ENCODE peak calls at places on chromosomes 3 and 15, in four cellular contexts. One of them, this sample, is unnamed. For H3K4me1, the result is how much of the 10 kb centered on the place peaks cover.

GRCh38 chr3:196207833-196208607 is 3.2 kb downstream of the ZDHHC19 start:
- DNase-seq in CD8-positive, alpha-beta memory T cell: peak
- DNase-seq in cardiac muscle cell: peak
- DNase-seq in right atrium auricular region: no peak
- DNase-seq in this sample: peak

GRCh38 chr3:20462226-20462625 is 276.2 kb upstream of the SGO1 start:
- DNase-seq in CD8-positive, alpha-beta memory T cell: no peak
- DNase-seq in right atrium auricular region: no peak
- DNase-seq in cardiac muscle cell: peak
- DNase-seq in this sample: no peak

GRCh38 chr3:8624612-8625011 is 20.0 kb downstream of the SSUH2 start:
- DNase-seq in cardiac muscle cell: no peak
- DNase-seq in right atrium auricular region: no peak
- DNase-seq in CD8-positive, alpha-beta memory T cell: no peak
- DNase-seq in this sample: no peak

GRCh38 chr3:114487502-114487901 is 193.7 kb downstream of the TIGIT start:
- DNase-seq in CD8-positive, alpha-beta memory T cell: no peak
- DNase-seq in cardiac muscle cell: no peak
- DNase-seq in right atrium auricular region: no peak
- DNase-seq in this sample: no peak

GRCh38 chr3:140924097-140924873 is 17.4 kb upstream of the SLC25A36 start:
- DNase-seq in cardiac muscle cell: no peak
- DNase-seq in right atrium auricular region: peak
- DNase-seq in CD8-positive, alpha-beta memory T cell: no peak
- DNase-seq in this sample: no peak

GRCh38 chr3:44342191-44342790 is 3.7 kb downstream of the TCAIM start:
- DNase-seq in right atrium auricular region: no peak
- DNase-seq in cardiac muscle cell: peak
- DNase-seq in CD8-positive, alpha-beta memory T cell: no peak
- DNase-seq in this sample: no peak

GRCh38 chr15:20106026-20106425 is 435.6 kb downstream of the GOLGA6L6 start:
- DNase-seq in cardiac muscle cell: no peak
- DNase-seq in CD8-positive, alpha-beta memory T cell: peak
- DNase-seq in right atrium auricular region: no peak
- DNase-seq in this sample: no peak

GRCh38 chr15:26844901-26845300 is 22.0 kb upstream of the GABRA5 start:
- DNase-seq in right atrium auricular region: no peak
- DNase-seq in cardiac muscle cell: no peak
- DNase-seq in CD8-positive, alpha-beta memory T cell: no peak
- DNase-seq in this sample: no peak

GRCh38 chr3:72756900-72757299 is 91.3 kb downstream of the SHQ1 start:
- DNase-seq in CD8-positive, alpha-beta memory T cell: peak
- DNase-seq in cardiac muscle cell: no peak
- DNase-seq in right atrium auricular region: no peak
- DNase-seq in this sample: peak

GRCh38 chr3:169764453-169765280 is at the start of gene TERC:
- DNase-seq in cardiac muscle cell: peak
- DNase-seq in CD8-positive, alpha-beta memory T cell: peak
- DNase-seq in right atrium auricular region: peak
- DNase-seq in this sample: peak

DNA sequence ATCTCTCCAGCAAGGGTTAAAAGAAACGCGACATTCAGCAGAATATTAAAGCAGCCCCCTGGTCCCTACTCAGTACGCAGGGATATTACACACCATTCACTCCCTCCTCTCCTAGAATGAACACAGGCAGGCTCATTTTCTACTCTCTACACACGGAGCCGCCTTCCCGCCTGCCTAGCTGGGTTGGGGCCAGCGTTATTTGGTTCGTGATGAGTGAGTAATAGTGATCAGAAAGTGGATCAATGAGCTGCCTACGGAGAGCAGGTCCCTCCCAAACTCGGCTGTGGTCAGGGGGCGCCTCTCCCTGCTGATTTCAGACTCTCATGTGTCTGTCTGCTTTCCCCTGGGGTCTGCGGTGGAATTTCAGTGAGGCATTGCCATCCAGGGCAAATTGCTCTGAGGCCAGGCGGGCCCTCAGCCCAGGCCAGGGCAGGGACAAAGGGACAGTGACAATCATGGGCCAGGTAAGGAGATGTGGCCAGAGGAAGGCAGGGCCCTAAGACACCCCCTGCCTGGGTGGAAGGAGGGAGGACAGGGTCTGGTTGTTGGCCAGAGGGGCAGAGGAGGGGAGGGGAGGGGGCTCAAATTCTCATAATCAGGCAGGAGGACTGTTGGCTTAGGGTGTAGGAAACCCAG is 2.9 kb downstream of the EPHB1 start:
- DNase-seq in cardiac muscle cell: no peak
- DNase-seq in CD8-positive, alpha-beta memory T cell: no peak
- DNase-seq in right atrium auricular region: no peak
- DNase-seq in this sample: no peak
- H3K4me3 ChIP-seq in cardiac muscle cell: no peak
- H3K4me3 ChIP-seq in CD8-positive, alpha-beta memory T cell: no peak
- H3K4me3 ChIP-seq in right atrium auricular region: no peak
- H3K4me3 ChIP-seq in this sample: no peak

GRCh38 chr3:15873415-15873814 is 75.6 kb upstream of the ANKRD28 start:
- DNase-seq in CD8-positive, alpha-beta memory T cell: no peak
- DNase-seq in cardiac muscle cell: no peak
- DNase-seq in right atrium auricular region: no peak
- DNase-seq in this sample: no peak
- H3K27ac ChIP-seq in CD8-positive, alpha-beta memory T cell: no peak
- H3K27ac ChIP-seq in cardiac muscle cell: no peak
- H3K27ac ChIP-seq in right atrium auricular region: no peak
- H3K27ac ChIP-seq in this sample: no peak

DNA sequence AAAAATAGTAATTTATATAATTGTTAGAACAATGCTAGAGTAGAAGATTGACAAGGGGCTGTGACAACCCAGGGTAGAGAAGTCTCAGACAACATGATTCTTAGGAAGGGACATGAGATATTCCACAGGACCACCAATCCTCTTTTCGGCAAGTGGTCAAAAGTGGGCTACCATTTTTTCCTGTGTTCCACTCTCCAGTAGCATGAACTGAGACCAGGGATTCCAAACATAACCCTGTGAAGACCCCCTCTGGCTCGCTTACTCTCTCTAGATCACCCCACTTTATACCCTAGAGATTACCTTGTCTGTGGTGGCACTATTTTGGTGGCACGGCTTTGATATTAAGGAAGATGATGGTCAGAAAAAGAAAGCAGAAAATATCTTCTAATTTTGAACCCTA is 960 bp downstream of the GCSAM start:
- DNase-seq in cardiac muscle cell: no peak
- DNase-seq in CD8-positive, alpha-beta memory T cell: no peak
- DNase-seq in right atrium auricular region: no peak
- DNase-seq in this sample: no peak
- H3K4me1 ChIP-seq in cardiac muscle cell: under half
- H3K4me1 ChIP-seq in CD8-positive, alpha-beta memory T cell: half or more
- H3K4me1 ChIP-seq in right atrium auricular region: under half
- H3K4me1 ChIP-seq in this sample: under half

GRCh38 chr3:99929409-99930139 is 111.9 kb downstream of the CMSS1 start:
- DNase-seq in cardiac muscle cell: peak
- DNase-seq in right atrium auricular region: no peak
- DNase-seq in CD8-positive, alpha-beta memory T cell: no peak
- DNase-seq in this sample: no peak
- H3K4me3 ChIP-seq in cardiac muscle cell: no peak
- H3K4me3 ChIP-seq in right atrium auricular region: no peak
- H3K4me3 ChIP-seq in CD8-positive, alpha-beta memory T cell: no peak
- H3K4me3 ChIP-seq in this sample: no peak

GRCh38 chr3:53242642-53243041 is 13.2 kb downstream of the TKT start:
- DNase-seq in CD8-positive, alpha-beta memory T cell: no peak
- DNase-seq in cardiac muscle cell: no peak
- DNase-seq in right atrium auricular region: no peak
- DNase-seq in this sample: no peak
- H3K27ac ChIP-seq in CD8-positive, alpha-beta memory T cell: no peak
- H3K27ac ChIP-seq in cardiac muscle cell: no peak
- H3K27ac ChIP-seq in right atrium auricular region: peak
- H3K27ac ChIP-seq in this sample: no peak

GRCh38 chr3:152195206-152195605 is 73.5 kb upstream of the MBNL1 start:
- DNase-seq in cardiac muscle cell: no peak
- DNase-seq in right atrium auricular region: no peak
- DNase-seq in CD8-positive, alpha-beta memory T cell: no peak
- DNase-seq in this sample: no peak

GRCh38 chr3:152192936-152193672 is 75.6 kb upstream of the MBNL1 start:
- DNase-seq in right atrium auricular region: no peak
- DNase-seq in CD8-positive, alpha-beta memory T cell: no peak
- DNase-seq in cardiac muscle cell: no peak
- DNase-seq in this sample: no peak

GRCh38 chr3:152192050-152192449 is 76.7 kb upstream of the MBNL1 start:
- DNase-seq in cardiac muscle cell: no peak
- DNase-seq in right atrium auricular region: no peak
- DNase-seq in CD8-positive, alpha-beta memory T cell: peak
- DNase-seq in this sample: peak

GRCh38 chr3:152196782-152197181 is 71.9 kb upstream of the MBNL1 start:
- DNase-seq in CD8-positive, alpha-beta memory T cell: no peak
- DNase-seq in cardiac muscle cell: no peak
- DNase-seq in right atrium auricular region: no peak
- DNase-seq in this sample: no peak

GRCh38 chr3:152193673-152194267 is 75.0 kb upstream of the MBNL1 start:
- DNase-seq in cardiac muscle cell: no peak
- DNase-seq in right atrium auricular region: no peak
- DNase-seq in CD8-positive, alpha-beta memory T cell: no peak
- DNase-seq in this sample: peak
- H3K4me1 ChIP-seq in cardiac muscle cell: under half
- H3K4me1 ChIP-seq in right atrium auricular region: under half
- H3K4me1 ChIP-seq in CD8-positive, alpha-beta memory T cell: half or more
- H3K4me1 ChIP-seq in this sample: under half

GRCh38 chr3:97764186-97765055 is at the start of gene ARL6:
- DNase-seq in right atrium auricular region: peak
- DNase-seq in CD8-positive, alpha-beta memory T cell: peak
- DNase-seq in cardiac muscle cell: peak
- DNase-seq in this sample: peak

GRCh38 chr3:97763586-97764148 is 891 bp upstream of the ARL6 start:
- DNase-seq in right atrium auricular region: no peak
- DNase-seq in CD8-positive, alpha-beta memory T cell: no peak
- DNase-seq in cardiac muscle cell: peak
- DNase-seq in this sample: no peak
- H3K4me3 ChIP-seq in right atrium auricular region: peak
- H3K4me3 ChIP-seq in CD8-positive, alpha-beta memory T cell: peak
- H3K4me3 ChIP-seq in cardiac muscle cell: peak
- H3K4me3 ChIP-seq in this sample: peak

DNA sequence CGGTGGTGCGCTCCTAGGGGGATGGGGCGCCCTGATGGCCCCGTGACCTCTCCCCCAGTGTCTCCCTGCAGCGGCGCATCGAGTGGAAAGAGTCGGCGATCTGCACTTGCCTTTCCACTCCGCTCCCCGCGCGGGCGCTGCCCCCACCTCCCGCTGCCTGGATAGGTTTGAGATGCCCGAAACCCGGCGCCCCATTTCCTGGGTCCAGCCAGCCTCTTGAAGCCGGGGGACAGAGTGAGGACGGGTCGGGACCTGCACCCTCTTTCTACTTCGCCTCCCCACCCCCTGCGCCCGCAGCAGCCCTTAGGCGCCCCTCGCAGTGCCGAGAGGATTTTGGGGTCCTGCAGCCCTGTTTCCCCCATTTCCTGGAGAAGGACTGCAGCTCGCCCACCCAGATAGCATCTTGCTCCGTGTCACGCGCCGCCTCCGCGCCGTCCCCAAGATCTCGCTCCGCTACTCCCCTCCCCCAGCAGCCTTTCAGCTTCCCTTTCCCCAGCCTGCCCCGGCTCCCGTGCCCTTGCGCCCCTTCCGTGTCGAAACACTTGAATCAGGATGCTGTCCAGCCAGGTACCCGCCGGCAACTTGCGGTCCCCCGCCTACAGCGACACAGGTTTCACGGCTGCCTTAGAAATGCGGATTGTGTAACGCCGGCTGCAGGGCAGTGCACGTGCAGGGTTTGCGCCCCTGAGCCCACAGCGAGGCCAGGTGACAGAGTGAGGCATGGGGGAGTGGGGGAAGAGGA is 519 bp downstream of the ABHD6 start:
- DNase-seq in cardiac muscle cell: no peak
- DNase-seq in right atrium auricular region: peak
- DNase-seq in CD8-positive, alpha-beta memory T cell: peak
- DNase-seq in this sample: peak
- H3K27ac ChIP-seq in cardiac muscle cell: no peak
- H3K27ac ChIP-seq in right atrium auricular region: peak
- H3K27ac ChIP-seq in CD8-positive, alpha-beta memory T cell: peak
- H3K27ac ChIP-seq in this sample: peak

This sample was measured in small intestine.